ENCODE peak calls at places on chromosomes 11 and 22, in ten cellular contexts. D, O, X, K, F, A, Y, G, N and S are unnamed samples.

GRCh38 chr11:32152821-32153220 is 61.9 kb downstream of the RCN1 start:
- DNase-seq in G (no peak), F (no peak), O (no peak), K (no peak), A (no peak), Y (no peak), X (no peak), N (no peak), D (no peak), S (no peak)

GRCh38 chr22:29871684-29872083 is 11.3 kb upstream of the MTMR3 start:
- DNase-seq in O (no peak), F (no peak), G (peak), A (no peak), Y (no peak), K (no peak), N (peak), X (peak), D (no peak), S (peak)

GRCh38 chr11:112553340-112553739 is 292.7 kb upstream of the PLET1 start:
- DNase-seq in K (no peak), D (no peak), Y (no peak), X (no peak), G (no peak), A (no peak), O (no peak), F (no peak), N (no peak), S (no peak)

GRCh38 chr11:93370260-93370659 is 39.7 kb downstream of the DEUP1 start:
- DNase-seq in G (no peak), D (peak), Y (no peak), O (no peak), A (no peak), F (no peak), N (no peak), K (no peak), X (no peak), S (no peak)

GRCh38 chr22:29596408-29596807 is 7.0 kb upstream of the NF2 start:
- DNase-seq in G (no peak), D (no peak), O (no peak), N (no peak), K (no peak), F (no peak), Y (no peak), A (no peak), X (no peak), S (no peak)

GRCh38 chr11:102560555-102561011 is 30.0 kb upstream of the MMP7 start:
- DNase-seq in D (peak), O (no peak), N (peak), K (no peak), F (no peak), A (peak), Y (peak), G (no peak), X (no peak), S (no peak)

GRCh38 chr22:42651134-42651533 is 1.9 kb upstream of the CYB5R3 start:
- DNase-seq in A (no peak), X (no peak), D (no peak), N (no peak), K (no peak), O (no peak), F (no peak), G (no peak), Y (no peak), S (no peak)

GRCh38 chr11:86719781-86720463 is 47.5 kb upstream of the ME3 start:
- DNase-seq in A (peak), O (no peak), K (no peak), N (peak), Y (no peak), X (no peak), F (no peak), G (no peak), D (no peak), S (no peak)

GRCh38 chr11:130428271-130428670 is at the start of gene ADAMTS8:
- DNase-seq in A (no peak), O (no peak), X (no peak), Y (no peak), D (no peak), K (no peak), N (no peak), F (no peak), G (no peak), S (peak)

GRCh38 chr22:35399678-35400334 is at the start of gene MCM5:
- DNase-seq in X (peak), N (peak), K (peak), O (peak), D (peak), G (peak), Y (peak), F (peak), A (peak), S (peak)

GRCh38 chr22:22709719-22710445 is 65.5 kb downstream of the GGTLC2 start:
- DNase-seq in K (no peak), O (no peak), N (peak), X (no peak), G (peak), Y (no peak), D (no peak), F (no peak), A (no peak), S (peak)
- TF ChIP-seq CTCF in K (no peak), O (no peak), N (peak), X (no peak), G (peak), Y (no peak), D (peak), F (peak), A (peak), S (peak)

DNA sequence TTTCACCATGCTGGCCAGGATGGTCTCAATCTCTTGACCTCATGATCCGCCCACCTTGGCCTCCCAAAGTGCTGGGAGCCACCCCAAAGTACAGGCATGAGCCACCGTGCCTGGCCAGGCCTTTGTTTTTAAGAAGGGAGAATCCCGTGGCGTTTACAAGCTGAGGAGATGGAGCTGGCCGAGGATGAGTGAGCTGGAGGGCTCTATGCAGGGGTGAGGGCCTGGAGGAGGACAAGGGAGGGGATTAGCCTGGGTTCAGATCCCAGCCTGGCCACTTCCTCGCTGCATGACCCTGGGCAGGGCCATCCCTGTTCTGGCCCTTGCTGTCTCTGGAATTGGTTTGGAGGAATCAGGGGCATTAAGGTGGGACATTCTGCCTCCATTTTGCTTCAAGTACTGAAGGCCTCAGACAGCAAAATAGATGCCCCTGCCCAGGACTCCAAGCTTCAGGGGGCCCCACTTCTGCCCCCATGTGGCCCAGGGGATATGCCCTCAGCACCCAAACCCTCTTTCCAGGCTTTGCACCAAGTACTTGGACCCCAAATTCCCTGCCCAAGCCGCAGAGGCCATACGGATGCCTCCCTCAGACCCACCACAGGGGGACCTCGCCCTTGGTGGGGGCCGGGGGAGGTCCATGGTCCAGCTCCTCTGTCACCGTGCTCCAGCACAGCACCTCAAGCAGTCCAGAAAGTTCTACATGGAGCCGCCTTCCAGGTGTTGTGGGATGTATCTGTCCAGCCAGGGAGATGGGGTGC is 12.1 kb upstream of the LRP5 start:
- DNase-seq in O (no peak), F (no peak), X (no peak), Y (no peak), A (no peak), N (no peak), D (no peak), G (no peak), K (no peak), S (no peak)
- TF ChIP-seq CTCF in O (no peak), F (no peak), X (no peak), Y (no peak), A (no peak), N (no peak), D (no peak), G (no peak), K (no peak), S (no peak)

DNA sequence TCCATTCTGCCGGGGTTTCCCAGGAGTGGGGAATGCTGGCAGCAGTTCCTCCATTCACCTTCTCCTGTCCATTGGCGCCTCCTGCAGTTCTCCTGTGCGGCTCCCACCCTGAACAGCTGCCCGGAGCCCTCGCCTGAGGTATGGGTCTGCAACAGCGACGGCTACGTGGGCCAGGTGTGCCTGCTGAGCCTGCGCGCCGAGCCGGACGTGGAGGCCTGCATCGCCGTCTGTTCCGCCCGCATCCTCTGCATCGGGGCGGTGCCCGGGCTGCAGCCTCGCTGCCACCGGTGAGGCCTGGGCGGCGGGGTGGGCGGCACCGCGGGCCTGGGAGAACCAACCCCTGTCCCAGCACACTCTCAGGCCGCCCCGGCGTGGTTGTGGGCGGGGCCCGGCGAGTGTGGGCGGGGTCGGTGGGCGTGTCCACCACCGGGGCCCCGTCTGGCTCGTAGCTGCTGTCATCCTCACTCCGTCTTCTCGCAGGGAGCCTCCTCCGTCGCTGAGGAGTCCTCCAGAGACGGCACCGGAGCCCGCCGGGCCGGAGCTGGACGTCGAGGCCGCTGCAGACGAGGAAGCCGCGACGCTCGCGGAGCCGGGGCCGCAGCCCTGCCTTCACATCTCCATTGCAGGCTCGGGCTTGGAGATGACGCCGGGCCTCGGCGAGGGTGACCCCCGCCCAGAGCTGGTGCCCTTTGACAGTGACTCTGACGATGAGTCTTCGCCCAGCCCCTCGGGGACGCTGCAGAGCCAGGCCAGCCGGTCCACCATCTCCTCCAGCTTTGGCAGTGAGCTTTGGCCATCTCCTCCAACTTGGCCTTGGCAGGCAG is 14.0 kb upstream of the RELT start:
- DNase-seq in A (no peak), N (no peak), O (no peak), X (no peak), K (no peak), G (no peak), Y (no peak), F (no peak), D (no peak), S (peak)
- TF ChIP-seq CTCF in A (no peak), N (no peak), O (no peak), X (no peak), K (no peak), G (no peak), Y (no peak), F (peak), D (no peak), S (no peak)

GRCh38 chr11:19803506-19803998 is 90.9 kb downstream of the NAV2 start:
- DNase-seq in F (no peak), G (no peak), Y (no peak), X (no peak), N (no peak), K (no peak), D (no peak), A (no peak), O (no peak), S (no peak)
- TF ChIP-seq CTCF in F (no peak), G (no peak), Y (no peak), X (no peak), N (no peak), K (no peak), D (no peak), A (no peak), O (no peak), S (no peak)